ENCODE peak calls at places on chromosomes 16 and 17, in ten cellular contexts. I, T, R, B, H, P, N, M, U and S are unnamed samples.

GRCh38 chr17:35006961-35007360 is 26.6 kb downstream of the LIG3 start:
- DNase-seq in I (no peak), T (no peak), R (no peak), B (no peak), H (no peak), P (no peak), N (no peak), M (no peak), U (no peak), S (no peak)

GRCh38 chr17:49859991-49860953 is 12.4 kb upstream of the TAC4 start:
- DNase-seq in I (no peak), T (no peak), R (no peak), B (no peak), H (no peak), P (no peak), N (no peak), M (no peak), U (peak), S (no peak)

GRCh38 chr17:39715375-39716072 is 14.8 kb downstream of the MIEN1 start:
- DNase-seq in I (no peak), T (no peak), R (no peak), B (no peak), H (no peak), P (no peak), N (no peak), M (no peak), U (no peak), S (no peak)

GRCh38 chr16:87582221-87582965 is 19.9 kb upstream of the JPH3 start:
- DNase-seq in I (no peak), T (no peak), R (no peak), B (no peak), H (peak), P (no peak), N (peak), M (peak), U (no peak), S (peak)

GRCh38 chr17:78890111-78890897 is 12.7 kb downstream of the CEP295NL start:
- DNase-seq in I (no peak), T (no peak), R (peak), B (no peak), H (peak), P (peak), N (no peak), M (no peak), U (no peak), S (no peak)

GRCh38 chr16:87880117-87880696 is 10.9 kb upstream of the SLC7A5 start:
- DNase-seq in I (no peak), T (no peak), R (no peak), B (no peak), H (no peak), P (no peak), N (no peak), M (no peak), U (no peak), S (no peak)

GRCh38 chr17:47806026-47806912 is 15.3 kb downstream of the OSBPL7 start:
- DNase-seq in I (no peak), T (no peak), R (no peak), B (no peak), H (no peak), P (no peak), N (no peak), M (no peak), U (no peak), S (no peak)

GRCh38 chr17:50506298-50506697 is 1.9 kb upstream of the MYCBPAP start:
- DNase-seq in I (no peak), T (no peak), R (no peak), B (no peak), H (no peak), P (no peak), N (no peak), M (no peak), U (no peak), S (no peak)

GRCh38 chr17:70881093-70881492 is 711.8 kb downstream of the KCNJ2 start:
- DNase-seq in I (no peak), T (no peak), R (no peak), B (no peak), H (no peak), P (no peak), N (no peak), M (no peak), U (no peak), S (no peak)

GRCh38 chr17:64107517-64108235 is 22.3 kb downstream of the ERN1 start:
- DNase-seq in I (no peak), T (no peak), R (no peak), B (no peak), H (no peak), P (no peak), N (no peak), M (no peak), U (no peak), S (no peak)

GRCh38 chr16:47229053-47229640 is 85.4 kb upstream of the NETO2 start:
- DNase-seq in I (no peak), T (no peak), R (no peak), B (no peak), H (no peak), P (no peak), N (no peak), M (no peak), U (no peak), S (no peak)

GRCh38 chr17:27407916-27408846 is 48.1 kb upstream of the KSR1 start:
- DNase-seq in I (no peak), T (peak), R (no peak), B (no peak), H (no peak), P (no peak), N (peak), M (peak), U (no peak), S (no peak)

GRCh38 chr17:50943575-50943933 is 77.4 kb upstream of the TOB1 start:
- DNase-seq in I (no peak), T (no peak), R (no peak), B (no peak), H (no peak), P (no peak), N (no peak), M (no peak), U (no peak), S (peak)

GRCh38 chr17:3828151-3828851 is 17.7 kb downstream of the NCBP3 start:
- DNase-seq in I (no peak), T (no peak), R (no peak), B (no peak), H (no peak), P (no peak), N (no peak), M (no peak), U (no peak), S (no peak)

GRCh38 chr16:62167551-62167950 is 131.3 kb upstream of the CDH8 start:
- DNase-seq in I (no peak), T (no peak), R (no peak), B (no peak), H (no peak), P (no peak), N (no peak), M (no peak), U (no peak), S (no peak)

GRCh38 chr17:75011788-75012319 is 616 bp upstream of the MRPL58 start:
- DNase-seq in I (no peak), T (no peak), R (no peak), B (no peak), H (peak), P (no peak), N (peak), M (peak), U (no peak), S (peak)

GRCh38 chr17:72545756-72546155 is 424.9 kb downstream of the SOX9 start:
- DNase-seq in I (no peak), T (no peak), R (no peak), B (no peak), H (no peak), P (no peak), N (peak), M (peak), U (no peak), S (no peak)

GRCh38 chr17:2198917-2199316 is 104.7 kb downstream of the SMG6 start:
- DNase-seq in I (no peak), T (no peak), R (no peak), B (no peak), H (no peak), P (no peak), N (peak), M (peak), U (no peak), S (no peak)

GRCh38 chr16:8924214-8924613 is 39.5 kb downstream of the USP7 start:
- DNase-seq in I (no peak), T (no peak), R (no peak), B (no peak), H (no peak), P (no peak), N (no peak), M (no peak), U (no peak), S (no peak)

GRCh38 chr16:86722970-86723369 is 144.6 kb downstream of the FOXL1 start:
- DNase-seq in I (no peak), T (no peak), R (no peak), B (no peak), H (no peak), P (no peak), N (peak), M (peak), U (no peak), S (no peak)

GRCh38 chr17:77466596-77467223 is 325.9 kb downstream of the SEC14L1 start:
- DNase-seq in I (no peak), T (no peak), R (no peak), B (no peak), H (no peak), P (no peak), N (no peak), M (no peak), U (no peak), S (no peak)

GRCh38 chr16:5756969-5757368 is 659.4 kb upstream of the EEF2KMT start:
- DNase-seq in I (no peak), T (no peak), R (no peak), B (no peak), H (peak), P (no peak), N (no peak), M (no peak), U (no peak), S (no peak)

GRCh38 chr16:878071-878784 is 77.7 kb upstream of the GNG13 start:
- DNase-seq in I (no peak), T (no peak), R (no peak), B (peak), H (no peak), P (no peak), N (no peak), M (no peak), U (no peak), S (no peak)

GRCh38 chr17:7445011-7445927 is at the start of gene CHRNB1:
- DNase-seq in I (peak), T (no peak), R (no peak), B (no peak), H (peak), P (no peak), N (peak), M (peak), U (peak), S (peak)

GRCh38 chr17:82917656-82918345 is 78.0 kb upstream of the ZNF750 start:
- DNase-seq in I (peak), T (no peak), R (no peak), B (no peak), H (no peak), P (no peak), N (peak), M (peak), U (peak), S (no peak)

GRCh38 chr17:31499771-31500554 is 108.5 kb downstream of the RAB11FIP4 start:
- DNase-seq in I (no peak), T (no peak), R (no peak), B (peak), H (peak), P (no peak), N (peak), M (peak), U (no peak), S (peak)

GRCh38 chr17:81608082-81608481 is 28.8 kb downstream of the NPLOC4 start:
- DNase-seq in I (no peak), T (no peak), R (no peak), B (peak), H (no peak), P (no peak), N (peak), M (no peak), U (no peak), S (no peak)

GRCh38 chr17:2962236-2962635 is 101.2 kb downstream of the OR1D5 start:
- DNase-seq in I (no peak), T (no peak), R (no peak), B (no peak), H (no peak), P (no peak), N (no peak), M (no peak), U (no peak), S (no peak)

GRCh38 chr17:81189016-81189415 is 23.0 kb upstream of the AATK start:
- DNase-seq in I (no peak), T (no peak), R (no peak), B (no peak), H (no peak), P (no peak), N (no peak), M (no peak), U (no peak), S (no peak)